ENCODE peak calls at places on chromosomes 12 and 14, in eight cellular contexts. Y is K562; S is esophagus squamous epithelium; Z is stomach; P is heart right ventricle; B is CD4-positive, CD25-positive, alpha-beta regulatory T cell; X is heart left ventricle; Q is body of pancreas. T is an unnamed sample.
A peak's percentile ranks its signal among the peaks of the same experiment; 100 is the strongest.

GRCh38 chr12:131351319-131352028 is 359.4 kb upstream of the SFSWAP start:
- DNase-seq in Y (peak; percentile 91), S (no peak), Z (no peak), P (no peak), B (no peak), X (no peak), Q (no peak), T (no peak)

GRCh38 chr14:96741151-96741977 is 55.8 kb upstream of the VRK1 start:
- DNase-seq in Y (peak; percentile 79), S (no peak), Z (peak; percentile 68), P (peak; percentile 65), B (peak; percentile 48), X (peak; percentile 84), Q (peak; percentile 67), T (peak; percentile 50)

GRCh38 chr12:124605150-124605549 is 37.7 kb upstream of the NCOR2 start:
- DNase-seq in Y (peak; percentile 77), S (no peak), Z (no peak), P (no peak), B (no peak), X (no peak), Q (no peak), T (no peak)

GRCh38 chr12:3032770-3033537 is 44.2 kb upstream of the TSPAN9 start:
- DNase-seq in Y (no peak), S (no peak), Z (no peak), P (no peak), B (no peak), X (peak; percentile 59), Q (peak; percentile 52), T (no peak)

GRCh38 chr12:28583771-28584261 is 393.6 kb downstream of the CCDC91 start:
- DNase-seq in Y (no peak), S (no peak), Z (no peak), P (no peak), B (no peak), X (no peak), Q (no peak), T (no peak)

GRCh38 chr14:70698288-70698687 is 56.6 kb downstream of the TTC9 start:
- DNase-seq in Y (peak; percentile 37), S (no peak), Z (peak; percentile 74), P (no peak), B (no peak), X (no peak), Q (peak; percentile 44), T (no peak)

GRCh38 chr12:96501139-96501741 is 11.9 kb downstream of the CFAP54 start:
- DNase-seq in Y (peak; percentile 11), S (peak; percentile 16), Z (peak; percentile 46), P (peak; percentile 36), B (peak; percentile 17), X (peak; percentile 70), Q (peak; percentile 19), T (peak; percentile 38)

GRCh38 chr12:81888341-81888740 is 129.2 kb upstream of the PPFIA2 start:
- DNase-seq in Y (no peak), S (no peak), Z (no peak), P (no peak), B (no peak), X (no peak), Q (no peak), T (no peak)

GRCh38 chr14:34750670-34751069 is 36.3 kb upstream of the CFL2 start:
- DNase-seq in Y (no peak), S (no peak), Z (no peak), P (no peak), B (no peak), X (no peak), Q (no peak), T (no peak)

GRCh38 chr14:32370720-32371119 is 41.6 kb downstream of the AKAP6 start:
- DNase-seq in Y (no peak), S (no peak), Z (no peak), P (no peak), B (no peak), X (no peak), Q (no peak), T (no peak)

GRCh38 chr12:43861847-43862150 is 25.9 kb downstream of the TMEM117 start:
- DNase-seq in Y (no peak), S (no peak), Z (no peak), P (no peak), B (no peak), X (no peak), Q (no peak), T (no peak)

GRCh38 chr12:54689984-54690383 is 41.8 kb upstream of the DCD start:
- DNase-seq in Y (no peak), S (no peak), Z (no peak), P (no peak), B (no peak), X (no peak), Q (no peak), T (no peak)

GRCh38 chr12:49553512-49554088 is 14.3 kb downstream of the MCRS1 start:
- DNase-seq in Y (peak; percentile 50), S (no peak), Z (no peak), P (no peak), B (no peak), X (no peak), Q (no peak), T (no peak)

GRCh38 chr12:88698471-88698870 is 118.2 kb upstream of the KITLG start:
- DNase-seq in Y (no peak), S (no peak), Z (no peak), P (no peak), B (no peak), X (no peak), Q (no peak), T (no peak)

GRCh38 chr14:31530136-31530535 is 31.1 kb upstream of the NUBPL start:
- DNase-seq in Y (no peak), S (no peak), Z (no peak), P (no peak), B (no peak), X (no peak), Q (no peak), T (no peak)

GRCh38 chr14:69281450-69282169 is 21.7 kb downstream of the GALNT16 start:
- DNase-seq in Y (no peak), S (no peak), Z (no peak), P (no peak), B (no peak), X (peak; percentile 60), Q (no peak), T (no peak)

GRCh38 chr12:57004651-57005050 is 1.7 kb downstream of the ZBTB39 start:
- DNase-seq in Y (no peak), S (no peak), Z (no peak), P (no peak), B (no peak), X (no peak), Q (no peak), T (no peak)

GRCh38 chr12:57009949-57010626 is 3.7 kb upstream of the ZBTB39 start:
- DNase-seq in Y (no peak), S (no peak), Z (no peak), P (no peak), B (no peak), X (no peak), Q (no peak), T (no peak)

GRCh38 chr12:57005980-57006808 is at the start of gene ZBTB39:
- DNase-seq in Y (peak; percentile 96), S (no peak), Z (peak; percentile 67), P (peak; percentile 69), B (peak; percentile 54), X (peak; percentile 84), Q (peak; percentile 73), T (peak; percentile 55)

GRCh38 chr12:57008113-57008687 is 1.9 kb upstream of the ZBTB39 start:
- DNase-seq in Y (no peak), S (no peak), Z (no peak), P (no peak), B (no peak), X (no peak), Q (no peak), T (no peak)

DNA sequence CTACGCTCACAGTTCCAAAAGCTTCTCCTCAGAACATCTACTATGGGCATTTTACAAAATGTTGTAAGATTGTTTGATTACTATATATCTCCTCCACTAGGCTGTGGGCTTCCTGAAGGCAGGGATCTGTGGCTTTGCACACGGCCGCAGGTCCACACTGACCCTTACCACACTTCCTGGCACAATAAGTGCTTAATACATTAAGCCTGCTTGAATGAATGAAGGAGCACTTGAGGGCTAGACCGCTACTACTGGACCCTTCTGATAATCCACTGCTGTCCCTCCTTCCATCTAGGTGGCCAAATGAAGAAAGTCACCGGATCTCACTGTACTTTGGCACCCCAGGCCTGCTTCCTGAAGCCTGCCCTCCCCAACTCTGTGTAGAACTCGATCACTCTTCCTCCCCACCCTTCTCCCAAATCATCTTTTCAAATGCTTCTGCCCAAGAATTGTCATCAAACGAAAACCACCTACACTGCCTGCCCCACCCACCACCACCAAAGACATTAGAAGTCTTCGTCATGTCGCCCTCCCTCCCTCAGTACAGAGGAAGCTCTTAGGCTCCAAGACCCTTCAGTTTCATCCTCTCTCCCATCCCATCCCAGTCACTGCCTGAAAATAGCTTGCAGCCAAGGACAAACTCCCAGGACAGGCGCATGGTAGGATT is 596 bp upstream of the ZBTB39 start:
- DNase-seq in Y (no peak), S (no peak), Z (no peak), P (no peak), B (no peak), X (no peak), Q (no peak), T (no peak)
- H3K4me3 ChIP-seq in Y (no peak overlapping the region), S (peak overlapping the region; percentile 89), Z (peak overlapping the region; percentile 98), P (peak overlapping the region; percentile 86), B (peak overlapping the region; percentile 47), X (peak overlapping the region; percentile 85), Q (no peak overlapping the region), T (peak overlapping the region; percentile 16)

DNA sequence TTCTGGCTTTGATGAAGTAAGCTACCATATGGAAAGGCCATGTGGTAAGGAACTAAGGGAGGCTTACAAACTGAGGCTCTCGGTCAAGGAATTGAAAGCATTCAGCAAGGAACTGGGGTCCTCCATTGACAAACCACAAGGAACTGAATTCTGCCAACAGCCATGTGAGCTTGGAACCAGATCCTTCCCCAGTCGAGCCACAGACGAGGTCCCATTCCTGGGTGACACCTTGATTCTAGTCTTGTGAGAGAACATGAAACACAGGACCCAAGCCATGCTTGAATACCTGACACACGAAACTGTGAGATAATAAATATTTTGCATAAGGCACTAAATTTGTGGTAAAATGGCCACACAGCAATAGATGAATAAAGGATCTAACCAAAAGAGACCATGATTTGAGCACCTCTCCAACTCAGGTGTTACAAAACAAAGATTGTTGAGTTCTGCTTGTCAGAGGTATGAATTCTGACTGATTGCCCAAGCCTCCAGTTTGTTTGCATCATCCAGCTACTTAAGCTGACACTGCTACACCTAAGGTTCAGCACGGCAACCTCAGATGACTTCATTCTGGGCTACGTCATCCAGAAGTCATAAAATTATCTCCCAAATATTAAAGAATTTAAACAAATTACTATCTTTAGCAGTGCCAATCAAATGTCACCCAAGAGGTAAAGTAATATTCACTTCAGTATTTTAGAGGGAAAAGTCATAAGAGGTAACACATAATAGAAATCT is 59.4 kb downstream of the GARIN6 start:
- DNase-seq in Y (no peak), S (no peak), Z (no peak), P (no peak), B (no peak), X (no peak), Q (no peak), T (no peak)
- H3K4me1 ChIP-seq in Y (no peaks in the 10 kb centered on the region), S (no peaks in the 10 kb centered on the region), Z (no peaks in the 10 kb centered on the region), P (no peaks in the 10 kb centered on the region), B (no peaks in the 10 kb centered on the region), X (no peaks in the 10 kb centered on the region), Q (no peaks in the 10 kb centered on the region), T (no peaks in the 10 kb centered on the region)

GRCh38 chr12:78359530-78359929 is 505.0 kb upstream of the SYT1 start:
- DNase-seq in Y (no peak), S (no peak), Z (no peak), P (no peak), B (no peak), X (no peak), Q (no peak), T (no peak)
- H3K27ac ChIP-seq in Y (no peak overlapping the region), S (no peak overlapping the region), Z (no peak overlapping the region), P (no peak overlapping the region), B (no peak overlapping the region), X (no peak overlapping the region), Q (no peak overlapping the region), T (no peak overlapping the region)

GRCh38 chr12:6215120-6215807 is 15.1 kb downstream of the CD9 start:
- DNase-seq in Y (no peak), S (no peak), Z (no peak), P (no peak), B (no peak), X (peak; percentile 10), Q (no peak), T (no peak)
- H3K4me3 ChIP-seq in Y (no peak overlapping the region), S (peak overlapping the region; percentile 1), Z (no peak overlapping the region), P (no peak overlapping the region), B (no peak overlapping the region), X (no peak overlapping the region), Q (no peak overlapping the region), T (no peak overlapping the region)